ENCODE peak calls at places on chromosomes 16 and 17, in eight cellular contexts. One of them, this sample, is unnamed. For H3K36me3 and H3K4me1, the result is how much of the 10 kb centered on the place peaks cover.

GRCh38 chr17:43907425-43907981 is at the start of gene MPP2:
- DNase-seq in stomach: peak
- DNase-seq in HCT116: peak
- DNase-seq in Peyer's patch: peak
- DNase-seq in heart left ventricle: peak
- DNase-seq in esophagus muscularis mucosa: peak
- DNase-seq in transverse colon: peak
- DNase-seq in gastrocnemius medialis: peak
- DNase-seq in this sample: peak

GRCh38 chr17:68142595-68142994 is 105.2 kb upstream of the AMZ2 start:
- DNase-seq in stomach: no peak
- DNase-seq in esophagus muscularis mucosa: no peak
- DNase-seq in transverse colon: no peak
- DNase-seq in heart left ventricle: no peak
- DNase-seq in Peyer's patch: no peak
- DNase-seq in gastrocnemius medialis: no peak
- DNase-seq in HCT116: no peak
- DNase-seq in this sample: no peak

GRCh38 chr17:27793168-27793905 is 7.0 kb downstream of the NOS2 start:
- DNase-seq in stomach: no peak
- DNase-seq in heart left ventricle: peak
- DNase-seq in gastrocnemius medialis: no peak
- DNase-seq in Peyer's patch: no peak
- DNase-seq in HCT116: no peak
- DNase-seq in esophagus muscularis mucosa: no peak
- DNase-seq in transverse colon: no peak
- DNase-seq in this sample: no peak

GRCh38 chr16:5709889-5710288 is 612.3 kb upstream of the EEF2KMT start:
- DNase-seq in esophagus muscularis mucosa: no peak
- DNase-seq in heart left ventricle: no peak
- DNase-seq in Peyer's patch: no peak
- DNase-seq in HCT116: no peak
- DNase-seq in stomach: no peak
- DNase-seq in transverse colon: no peak
- DNase-seq in gastrocnemius medialis: no peak
- DNase-seq in this sample: no peak

GRCh38 chr17:36183001-36183810 is 6.8 kb upstream of the TBC1D3B start:
- DNase-seq in heart left ventricle: peak
- DNase-seq in Peyer's patch: peak
- DNase-seq in gastrocnemius medialis: no peak
- DNase-seq in HCT116: peak
- DNase-seq in esophagus muscularis mucosa: no peak
- DNase-seq in stomach: peak
- DNase-seq in transverse colon: peak
- DNase-seq in this sample: no peak

GRCh38 chr17:83053779-83054451 is 25.5 kb upstream of the METRNL start:
- DNase-seq in transverse colon: no peak
- DNase-seq in HCT116: no peak
- DNase-seq in heart left ventricle: peak
- DNase-seq in Peyer's patch: peak
- DNase-seq in esophagus muscularis mucosa: no peak
- DNase-seq in gastrocnemius medialis: peak
- DNase-seq in stomach: peak
- DNase-seq in this sample: no peak

GRCh38 chr16:964696-965395 is 5.9 kb downstream of the LMF1 start:
- DNase-seq in esophagus muscularis mucosa: no peak
- DNase-seq in stomach: no peak
- DNase-seq in heart left ventricle: no peak
- DNase-seq in Peyer's patch: no peak
- DNase-seq in transverse colon: peak
- DNase-seq in HCT116: no peak
- DNase-seq in gastrocnemius medialis: peak
- DNase-seq in this sample: peak

GRCh38 chr16:57058291-57058861 is 34.0 kb upstream of the CPNE2 start:
- DNase-seq in esophagus muscularis mucosa: no peak
- DNase-seq in Peyer's patch: no peak
- DNase-seq in HCT116: no peak
- DNase-seq in gastrocnemius medialis: no peak
- DNase-seq in transverse colon: no peak
- DNase-seq in heart left ventricle: no peak
- DNase-seq in stomach: no peak
- DNase-seq in this sample: no peak

GRCh38 chr17:73546770-73547345 is 97.4 kb downstream of the SDK2 start:
- DNase-seq in stomach: peak
- DNase-seq in transverse colon: peak
- DNase-seq in gastrocnemius medialis: peak
- DNase-seq in esophagus muscularis mucosa: no peak
- DNase-seq in Peyer's patch: peak
- DNase-seq in HCT116: peak
- DNase-seq in heart left ventricle: no peak
- DNase-seq in this sample: no peak

GRCh38 chr17:8060274-8060673 is 21.4 kb downstream of the ALOX15B start:
- DNase-seq in gastrocnemius medialis: peak
- DNase-seq in heart left ventricle: peak
- DNase-seq in transverse colon: peak
- DNase-seq in stomach: peak
- DNase-seq in esophagus muscularis mucosa: no peak
- DNase-seq in Peyer's patch: peak
- DNase-seq in HCT116: peak
- DNase-seq in this sample: no peak

GRCh38 chr16:53761967-53762726 is 58.2 kb downstream of the FTO start:
- DNase-seq in gastrocnemius medialis: no peak
- DNase-seq in HCT116: no peak
- DNase-seq in transverse colon: no peak
- DNase-seq in heart left ventricle: no peak
- DNase-seq in stomach: no peak
- DNase-seq in Peyer's patch: no peak
- DNase-seq in esophagus muscularis mucosa: no peak
- DNase-seq in this sample: no peak

GRCh38 chr17:80678621-80679020 is 134.0 kb downstream of the RPTOR start:
- DNase-seq in heart left ventricle: no peak
- DNase-seq in stomach: no peak
- DNase-seq in HCT116: no peak
- DNase-seq in Peyer's patch: no peak
- DNase-seq in gastrocnemius medialis: no peak
- DNase-seq in esophagus muscularis mucosa: no peak
- DNase-seq in transverse colon: no peak
- DNase-seq in this sample: no peak

GRCh38 chr16:23079683-23080221 is 69.5 kb downstream of the USP31 start:
- DNase-seq in heart left ventricle: no peak
- DNase-seq in gastrocnemius medialis: no peak
- DNase-seq in stomach: no peak
- DNase-seq in Peyer's patch: no peak
- DNase-seq in HCT116: no peak
- DNase-seq in esophagus muscularis mucosa: no peak
- DNase-seq in transverse colon: peak
- DNase-seq in this sample: no peak

GRCh38 chr17:4020096-4020495 is 55.9 kb upstream of the ATP2A3 start:
- DNase-seq in stomach: no peak
- DNase-seq in transverse colon: no peak
- DNase-seq in HCT116: no peak
- DNase-seq in heart left ventricle: no peak
- DNase-seq in Peyer's patch: no peak
- DNase-seq in gastrocnemius medialis: no peak
- DNase-seq in esophagus muscularis mucosa: no peak
- DNase-seq in this sample: no peak

GRCh38 chr17:4019400-4019799 is 55.2 kb upstream of the ATP2A3 start:
- DNase-seq in HCT116: no peak
- DNase-seq in transverse colon: no peak
- DNase-seq in Peyer's patch: no peak
- DNase-seq in heart left ventricle: no peak
- DNase-seq in gastrocnemius medialis: no peak
- DNase-seq in esophagus muscularis mucosa: no peak
- DNase-seq in stomach: no peak
- DNase-seq in this sample: no peak

GRCh38 chr17:4014148-4014927 is 50.1 kb upstream of the ATP2A3 start:
- DNase-seq in Peyer's patch: no peak
- DNase-seq in esophagus muscularis mucosa: no peak
- DNase-seq in gastrocnemius medialis: no peak
- DNase-seq in stomach: no peak
- DNase-seq in HCT116: no peak
- DNase-seq in transverse colon: no peak
- DNase-seq in heart left ventricle: no peak
- DNase-seq in this sample: no peak

GRCh38 chr17:4018446-4018845 is 54.2 kb upstream of the ATP2A3 start:
- DNase-seq in esophagus muscularis mucosa: no peak
- DNase-seq in gastrocnemius medialis: no peak
- DNase-seq in heart left ventricle: no peak
- DNase-seq in stomach: no peak
- DNase-seq in HCT116: no peak
- DNase-seq in Peyer's patch: no peak
- DNase-seq in transverse colon: peak
- DNase-seq in this sample: no peak

DNA sequence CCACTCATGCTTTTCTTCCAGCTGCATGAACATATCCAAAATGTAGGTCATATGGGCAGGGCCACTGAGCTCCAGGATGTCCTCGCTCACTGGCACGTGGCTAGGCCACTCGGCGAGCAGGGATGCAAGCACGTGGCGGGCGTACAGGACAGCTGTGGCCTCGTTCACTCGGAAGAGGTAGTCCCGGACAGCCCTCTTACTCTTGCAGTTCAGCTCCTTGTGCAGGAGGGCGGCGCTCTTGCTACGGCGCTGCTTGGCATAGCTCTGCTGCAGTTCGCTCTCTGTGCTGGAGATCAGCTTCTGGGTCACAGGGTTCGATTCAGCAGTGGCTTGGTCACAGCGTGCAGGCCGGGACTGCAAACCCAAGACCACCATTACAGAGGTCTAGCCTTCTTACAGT is 53.1 kb upstream of the ATP2A3 start:
- DNase-seq in heart left ventricle: no peak
- DNase-seq in stomach: no peak
- DNase-seq in esophagus muscularis mucosa: no peak
- DNase-seq in transverse colon: no peak
- DNase-seq in Peyer's patch: no peak
- DNase-seq in gastrocnemius medialis: no peak
- DNase-seq in HCT116: no peak
- DNase-seq in this sample: no peak
- H3K36me3 ChIP-seq in heart left ventricle: half or more
- H3K36me3 ChIP-seq in stomach: half or more
- H3K36me3 ChIP-seq in esophagus muscularis mucosa: half or more
- H3K36me3 ChIP-seq in transverse colon: half or more
- H3K36me3 ChIP-seq in Peyer's patch: half or more
- H3K36me3 ChIP-seq in gastrocnemius medialis: half or more
- H3K36me3 ChIP-seq in HCT116: under half
- H3K36me3 ChIP-seq in this sample: half or more

DNA sequence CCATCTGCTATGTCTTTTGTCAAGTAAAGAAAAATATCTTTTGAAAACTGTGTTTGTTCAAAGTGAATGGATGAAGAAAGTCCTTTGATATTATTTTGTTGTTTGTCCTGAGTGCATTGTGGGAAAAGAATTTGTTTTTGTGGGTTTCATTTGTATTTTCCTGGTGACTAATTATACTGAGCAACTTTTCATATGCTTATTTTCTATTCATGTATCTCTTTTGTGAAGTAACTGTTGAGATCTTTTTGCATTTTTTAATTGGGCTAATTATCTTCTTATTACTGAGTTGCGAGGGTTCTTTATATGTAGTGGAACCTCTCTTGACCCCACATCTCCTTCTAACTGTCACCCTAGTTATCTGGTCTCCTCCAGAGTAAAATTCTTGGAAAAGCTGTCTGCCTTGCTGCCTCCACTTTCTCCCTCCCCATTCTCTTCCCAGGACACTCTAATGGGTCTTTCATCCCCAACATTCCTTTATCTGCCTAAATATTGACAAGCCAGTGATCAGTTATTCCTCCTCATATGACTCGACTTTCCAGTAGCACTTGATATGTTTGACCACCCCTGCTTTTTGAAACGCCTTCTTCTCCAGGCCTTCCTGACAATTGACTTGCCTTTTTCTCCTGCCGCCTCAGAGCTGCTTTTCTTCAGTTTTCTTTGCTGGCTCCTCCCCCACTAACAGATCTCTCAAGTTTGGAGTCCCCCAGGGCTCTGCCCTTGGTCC is 117.6 kb upstream of the HAS3 start:
- DNase-seq in heart left ventricle: no peak
- DNase-seq in stomach: no peak
- DNase-seq in HCT116: no peak
- DNase-seq in transverse colon: no peak
- DNase-seq in gastrocnemius medialis: no peak
- DNase-seq in Peyer's patch: no peak
- DNase-seq in esophagus muscularis mucosa: peak
- DNase-seq in this sample: no peak
- H3K4me1 ChIP-seq in heart left ventricle: under half
- H3K4me1 ChIP-seq in stomach: under half
- H3K4me1 ChIP-seq in HCT116: half or more
- H3K4me1 ChIP-seq in transverse colon: under half
- H3K4me1 ChIP-seq in gastrocnemius medialis: under half
- H3K4me1 ChIP-seq in Peyer's patch: under half
- H3K4me1 ChIP-seq in esophagus muscularis mucosa: under half
- H3K4me1 ChIP-seq in this sample: under half

GRCh38 chr16:2737238-2737605 is 15.2 kb upstream of the SRRM2 start:
- DNase-seq in HCT116: no peak
- DNase-seq in transverse colon: no peak
- DNase-seq in stomach: no peak
- DNase-seq in esophagus muscularis mucosa: no peak
- DNase-seq in heart left ventricle: no peak
- DNase-seq in gastrocnemius medialis: no peak
- DNase-seq in Peyer's patch: no peak
- DNase-seq in this sample: no peak
- TF ChIP-seq POLR2A in HCT116: no peak
- TF ChIP-seq POLR2A in transverse colon: no peak
- TF ChIP-seq POLR2A in stomach: no peak
- TF ChIP-seq POLR2A in esophagus muscularis mucosa: no peak
- TF ChIP-seq POLR2A in heart left ventricle: no peak
- TF ChIP-seq POLR2A in gastrocnemius medialis: no peak
- TF ChIP-seq POLR2A in Peyer's patch: no peak
- TF ChIP-seq POLR2A in this sample: no peak

GRCh38 chr17:17073627-17074521 is 31.6 kb downstream of the MPRIP start:
- DNase-seq in stomach: no peak
- DNase-seq in transverse colon: no peak
- DNase-seq in HCT116: no peak
- DNase-seq in gastrocnemius medialis: peak
- DNase-seq in heart left ventricle: no peak
- DNase-seq in esophagus muscularis mucosa: no peak
- DNase-seq in Peyer's patch: no peak
- DNase-seq in this sample: no peak

GRCh38 chr17:17077861-17078732 is 35.8 kb downstream of the MPRIP start:
- DNase-seq in HCT116: no peak
- DNase-seq in stomach: peak
- DNase-seq in esophagus muscularis mucosa: no peak
- DNase-seq in Peyer's patch: no peak
- DNase-seq in gastrocnemius medialis: peak
- DNase-seq in heart left ventricle: no peak
- DNase-seq in transverse colon: peak
- DNase-seq in this sample: no peak

GRCh38 chr17:17077101-17077500 is 34.8 kb downstream of the MPRIP start:
- DNase-seq in heart left ventricle: no peak
- DNase-seq in HCT116: no peak
- DNase-seq in Peyer's patch: no peak
- DNase-seq in stomach: no peak
- DNase-seq in gastrocnemius medialis: peak
- DNase-seq in esophagus muscularis mucosa: no peak
- DNase-seq in transverse colon: peak
- DNase-seq in this sample: no peak

GRCh38 chr17:17075037-17075755 is 32.9 kb downstream of the MPRIP start:
- DNase-seq in Peyer's patch: no peak
- DNase-seq in transverse colon: no peak
- DNase-seq in HCT116: no peak
- DNase-seq in esophagus muscularis mucosa: no peak
- DNase-seq in heart left ventricle: peak
- DNase-seq in gastrocnemius medialis: peak
- DNase-seq in stomach: no peak
- DNase-seq in this sample: no peak

GRCh38 chr17:17076066-17076465 is 33.8 kb downstream of the MPRIP start:
- DNase-seq in esophagus muscularis mucosa: no peak
- DNase-seq in Peyer's patch: no peak
- DNase-seq in gastrocnemius medialis: peak
- DNase-seq in stomach: no peak
- DNase-seq in transverse colon: no peak
- DNase-seq in HCT116: no peak
- DNase-seq in heart left ventricle: no peak
- DNase-seq in this sample: no peak
- H3K36me3 ChIP-seq in esophagus muscularis mucosa: under half
- H3K36me3 ChIP-seq in Peyer's patch: under half
- H3K36me3 ChIP-seq in gastrocnemius medialis: under half
- H3K36me3 ChIP-seq in stomach: half or more
- H3K36me3 ChIP-seq in transverse colon: under half
- H3K36me3 ChIP-seq in HCT116: under half
- H3K36me3 ChIP-seq in heart left ventricle: under half
- H3K36me3 ChIP-seq in this sample: under half

This sample was measured in suprapubic skin.